ENCODE peak calls at places on chromosomes 13 and 19, in four cellular contexts. S, F, V and Q are unnamed samples. For H3K36me3 and H3K27me3, the result is how much of the 10 kb centered on the place peaks cover.

GRCh38 chr19:23832717-23833327 is 74.1 kb upstream of the ZNF681 start:
- DNase-seq in F (no peak), S (no peak), V (no peak), Q (no peak)

GRCh38 chr13:89363144-89363543 is 1692.0 kb downstream of the SLITRK5 start:
- DNase-seq in V (no peak), S (peak), F (no peak), Q (no peak)

GRCh38 chr19:16588089-16588823 is 16.0 kb upstream of the SLC35E1 start:
- DNase-seq in F (peak), V (peak), S (peak), Q (no peak)

GRCh38 chr13:77338961-77339401 is 12.1 kb upstream of the MYCBP2 start:
- DNase-seq in V (no peak), S (no peak), F (no peak), Q (no peak)

GRCh38 chr19:32404939-32405430 is 585 bp upstream of the DPY19L3 start:
- DNase-seq in S (no peak), F (peak), V (no peak), Q (peak)

GRCh38 chr19:17448190-17448967 is at the start of gene TMEM221:
- DNase-seq in F (no peak), S (peak), V (no peak), Q (peak)

GRCh38 chr19:6916952-6917351 is 29.6 kb downstream of the ADGRE1 start:
- DNase-seq in F (no peak), S (no peak), V (no peak), Q (no peak)

GRCh38 chr13:28492527-28493367 is 2.2 kb downstream of the FLT1 start:
- DNase-seq in S (no peak), V (no peak), F (no peak), Q (no peak)

GRCh38 chr13:40597735-40598365 is 68.6 kb downstream of the FOXO1 start:
- DNase-seq in V (peak), F (no peak), S (no peak), Q (no peak)

GRCh38 chr19:12784871-12785430 is 6.3 kb upstream of the JUNB start:
- DNase-seq in V (no peak), S (peak), F (peak), Q (no peak)

GRCh38 chr13:74250738-74251190 is 116.6 kb upstream of the KLF12 start:
- DNase-seq in S (peak), F (peak), V (peak), Q (no peak)

GRCh38 chr13:110350509-110350908 is 43.4 kb downstream of the COL4A2 start:
- DNase-seq in S (no peak), V (no peak), F (no peak), Q (no peak)

GRCh38 chr13:36965767-36966166 is 33.4 kb downstream of the ALG5 start:
- DNase-seq in S (no peak), F (peak), V (peak), Q (no peak)

GRCh38 chr19:5071579-5071978 is 102.7 kb downstream of the KDM4B start:
- DNase-seq in S (no peak), V (no peak), F (no peak), Q (no peak)

GRCh38 chr19:5073153-5073844 is 104.4 kb downstream of the KDM4B start:
- DNase-seq in S (no peak), V (no peak), F (no peak), Q (no peak)

GRCh38 chr19:5070390-5070789 is 101.5 kb downstream of the KDM4B start:
- DNase-seq in V (no peak), S (no peak), F (no peak), Q (no peak)

GRCh38 chr19:5070922-5071321 is 102.0 kb downstream of the KDM4B start:
- DNase-seq in S (no peak), F (no peak), V (no peak), Q (no peak)

DNA sequence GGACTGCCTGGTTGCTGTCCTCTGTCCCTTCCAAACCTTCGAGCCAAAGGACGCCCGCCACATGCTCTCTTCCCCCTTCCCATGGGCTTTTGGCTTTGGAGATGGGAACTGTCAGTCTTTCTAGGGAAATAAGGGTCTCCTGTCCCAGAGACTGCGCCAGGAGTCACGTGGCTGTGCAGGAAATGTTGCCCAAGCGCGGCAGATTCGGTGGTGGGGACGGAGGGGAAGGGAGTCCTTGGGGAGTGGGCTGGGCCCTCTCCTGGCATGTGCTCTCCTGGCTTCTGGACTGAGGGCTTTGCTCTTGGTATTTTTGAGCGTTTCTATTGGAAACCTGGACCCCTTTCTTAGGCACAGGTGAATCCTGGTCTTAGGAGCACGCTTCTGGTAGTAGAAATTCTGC is 103.2 kb downstream of the KDM4B start:
- DNase-seq in S (no peak), V (no peak), F (no peak), Q (no peak)
- H3K36me3 ChIP-seq in S (under half), V (under half), F (under half), Q (under half)

DNA sequence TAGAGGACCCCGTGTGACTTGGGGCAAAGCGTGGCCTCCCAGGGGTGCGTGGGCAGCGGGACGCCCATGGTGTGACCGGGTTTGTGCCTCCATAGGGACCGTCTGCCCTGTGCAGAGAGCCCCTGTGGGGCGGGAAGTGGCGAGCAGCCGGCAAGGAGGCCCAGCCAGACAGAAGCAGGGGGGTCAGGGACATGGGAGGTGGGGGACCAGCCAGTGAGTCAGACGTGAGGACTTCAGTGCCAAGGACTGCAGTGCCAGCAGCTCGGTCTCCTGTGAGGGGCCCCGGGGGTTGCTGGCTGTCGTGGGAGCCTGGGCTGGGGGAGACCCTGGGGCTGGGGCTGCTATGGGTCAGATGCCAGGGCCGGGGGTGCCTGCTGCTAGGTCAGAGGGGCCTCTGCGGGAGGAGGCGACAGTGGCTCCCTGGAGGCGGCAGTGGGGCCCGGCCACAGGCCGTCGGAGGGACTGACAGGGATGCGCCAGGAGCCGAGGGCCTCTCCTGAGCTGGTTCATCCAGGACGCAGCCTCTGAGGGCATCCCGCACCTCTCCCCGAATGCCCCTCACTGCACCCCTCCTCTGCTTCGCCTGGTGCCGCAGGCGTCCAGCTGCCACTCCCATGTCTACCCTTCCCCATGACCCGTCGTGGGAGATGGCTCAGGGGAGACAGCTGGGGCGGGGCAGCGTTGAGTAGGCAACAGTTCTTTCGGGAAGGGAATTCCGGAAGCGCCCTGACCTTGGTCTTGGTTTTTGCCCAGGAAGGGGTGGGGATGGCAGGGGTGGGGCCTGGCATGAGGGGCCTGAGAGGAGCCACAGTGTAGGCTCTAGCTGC is 80.0 kb downstream of the KDM4B start:
- DNase-seq in V (no peak), F (peak), S (peak), Q (no peak)
- H3K27ac ChIP-seq in V (no peak), F (no peak), S (no peak), Q (no peak)

DNA sequence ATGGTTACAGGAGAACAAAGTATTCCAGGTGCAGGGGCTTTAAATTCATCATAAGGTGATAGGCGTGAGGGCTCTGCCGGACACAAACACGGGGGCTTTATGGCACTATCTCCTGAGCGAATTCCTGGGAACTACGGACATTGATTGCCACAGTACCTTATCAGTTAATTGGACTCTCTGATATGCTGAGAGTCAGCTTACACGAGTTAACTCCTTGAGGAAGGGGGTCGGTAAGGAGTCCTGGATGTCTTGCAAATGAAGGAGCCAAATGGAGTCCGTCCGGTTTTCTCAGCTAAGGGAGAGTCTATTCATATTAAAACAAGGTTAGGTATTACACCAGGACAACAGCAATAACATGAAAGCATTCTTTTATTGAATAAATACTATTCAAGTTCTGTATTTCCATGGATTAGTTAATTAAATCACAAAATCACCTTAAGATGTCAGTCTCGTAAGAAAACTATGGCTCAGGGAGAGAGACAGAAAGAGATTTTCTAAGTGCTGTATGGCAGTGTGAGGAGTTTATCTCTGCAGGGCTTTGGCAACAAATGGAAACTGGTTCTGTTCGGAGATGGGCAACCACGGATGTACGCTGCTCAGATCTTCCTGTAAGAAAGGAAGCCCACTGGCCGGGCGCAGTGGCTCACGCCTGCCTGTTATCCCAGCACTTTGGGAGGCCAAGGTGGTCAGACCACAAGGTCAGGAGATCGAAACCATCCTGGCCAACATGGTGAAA is 26.2 kb upstream of the HIF3A start:
- DNase-seq in V (no peak), S (no peak), F (no peak), Q (no peak)
- H3K27me3 ChIP-seq in V (under half), S (under half), F (under half), Q (half or more)

GRCh38 chr19:40802300-40803169 is 3.5 kb downstream of the EGLN2 start:
- DNase-seq in F (no peak), S (peak), V (no peak), Q (peak)
- H3K36me3 ChIP-seq in F (under half), S (under half), V (under half), Q (under half)

GRCh38 chr19:4537953-4538600 is 1.8 kb downstream of the LRG1 start:
- DNase-seq in F (no peak), S (no peak), V (no peak), Q (no peak)

GRCh38 chr19:4534836-4535658 is at the start of gene PLIN5:
- DNase-seq in V (no peak), F (peak), S (peak), Q (peak)

GRCh38 chr19:4538601-4538954 is 1.3 kb downstream of the LRG1 start:
- DNase-seq in S (no peak), V (no peak), F (no peak), Q (no peak)

GRCh38 chr19:4539169-4539696 is 603 bp downstream of the LRG1 start:
- DNase-seq in S (no peak), F (no peak), V (no peak), Q (no peak)

DNA sequence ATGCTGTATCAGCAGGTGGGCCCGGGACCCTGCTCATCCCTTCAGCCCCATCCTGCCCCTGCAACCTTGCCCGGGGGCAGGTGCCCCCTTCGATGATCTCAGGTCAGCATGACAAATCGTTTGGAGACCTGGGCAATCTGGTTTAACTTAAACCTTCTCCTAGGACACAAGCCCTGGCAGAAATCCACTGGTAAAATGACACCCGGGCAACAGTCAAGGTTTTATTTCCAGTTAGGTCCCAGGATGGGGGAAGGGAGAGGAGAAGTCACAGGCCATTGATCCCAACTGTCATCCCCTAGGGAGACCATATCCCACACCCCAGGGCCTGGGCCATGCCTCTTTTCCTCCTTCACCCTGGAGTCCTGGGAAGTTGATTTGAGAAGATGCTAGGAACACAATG is 1.8 kb upstream of the PLIN5 start:
- DNase-seq in V (no peak), F (no peak), S (peak), Q (no peak)
- H3K27ac ChIP-seq in V (no peak), F (no peak), S (no peak), Q (peak)

DNA sequence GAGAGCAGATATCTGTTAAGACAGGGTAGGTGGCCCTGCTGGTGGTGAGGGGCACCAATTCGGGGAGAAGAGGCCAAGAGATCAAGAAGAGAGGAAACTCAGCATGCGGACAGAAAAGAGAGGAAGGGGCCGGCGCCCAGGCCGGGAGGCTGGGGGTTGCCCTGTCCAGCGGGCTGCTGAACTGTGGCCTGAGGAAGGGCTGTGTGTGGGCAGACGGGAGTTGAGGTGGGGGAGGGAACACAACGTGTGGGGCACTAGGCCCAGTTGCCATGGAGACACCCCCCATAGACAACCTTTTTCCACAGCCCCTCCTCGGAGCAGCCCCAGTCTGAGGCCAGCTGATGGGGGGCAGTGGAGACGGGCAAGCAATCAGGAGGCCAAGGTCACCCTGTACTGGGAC is 2.5 kb upstream of the CACNG8 start:
- DNase-seq in V (no peak), F (no peak), S (peak), Q (no peak)
- H3K27me3 ChIP-seq in V (under half), F (half or more), S (under half), Q (half or more)

DNA sequence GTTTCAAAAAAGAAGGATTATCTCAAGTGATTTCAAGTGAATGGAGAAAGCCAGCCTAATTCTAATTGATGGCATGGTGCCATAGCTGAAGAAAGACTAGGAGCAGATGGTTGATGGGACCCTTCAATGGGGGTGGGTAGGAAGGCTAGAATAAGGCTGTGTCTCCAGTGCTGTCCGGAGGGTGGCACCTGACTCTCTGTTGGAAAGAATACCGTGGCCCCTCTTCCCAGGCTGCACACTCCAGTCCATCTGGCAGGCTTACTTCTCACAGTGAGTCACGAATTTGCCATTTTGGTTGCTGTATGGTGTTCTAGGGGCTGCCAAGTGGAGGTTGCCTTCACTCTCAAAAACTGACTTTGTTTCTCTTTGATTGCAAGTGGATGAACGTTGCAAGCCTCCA is 51.0 kb upstream of the GPR12 start:
- DNase-seq in F (no peak), S (no peak), V (no peak), Q (no peak)
- H3K36me3 ChIP-seq in F (under half), S (under half), V (under half), Q (under half)

GRCh38 chr13:112244495-112245177 is 131.5 kb upstream of the SPACA7 start:
- DNase-seq in S (no peak), V (no peak), F (no peak), Q (no peak)

GRCh38 chr13:112246731-112247470 is 129.3 kb upstream of the SPACA7 start:
- DNase-seq in F (no peak), V (no peak), S (no peak), Q (no peak)

GRCh38 chr13:112245179-112245724 is 130.9 kb upstream of the SPACA7 start:
- DNase-seq in F (no peak), V (no peak), S (no peak), Q (no peak)

GRCh38 chr13:112247471-112248405 is 128.4 kb upstream of the SPACA7 start:
- DNase-seq in V (no peak), F (no peak), S (no peak), Q (no peak)

GRCh38 chr13:112245959-112246358 is 130.2 kb upstream of the SPACA7 start:
- DNase-seq in F (no peak), S (no peak), V (no peak), Q (no peak)
- H3K27ac ChIP-seq in F (no peak), S (no peak), V (no peak), Q (no peak)